ENCODE peak calls at places on chromosome 3, in six cellular contexts. Z, G, H, F, K and O are unnamed samples.

GRCh38 chr3:194139085-194139976 is 3.4 kb downstream of the HES1 start:
- DNase-seq in Z (no peak), G (no peak), H (no peak), F (peak), K (peak), O (no peak)

GRCh38 chr3:128127236-128127635 is 3.6 kb upstream of the RUVBL1 start:
- DNase-seq in Z (no peak), G (no peak), H (no peak), F (no peak), K (no peak), O (no peak)

GRCh38 chr3:189273736-189274135 is 102.0 kb downstream of the TPRG1 start:
- DNase-seq in Z (no peak), G (no peak), H (no peak), F (no peak), K (no peak), O (no peak)

GRCh38 chr3:58111513-58112184 is 99.1 kb downstream of the DNASE1L3 start:
- DNase-seq in Z (no peak), G (peak), H (no peak), F (no peak), K (peak), O (no peak)

GRCh38 chr3:27577504-27577903 is 93.3 kb upstream of the SLC4A7 start:
- DNase-seq in Z (no peak), G (no peak), H (no peak), F (no peak), K (no peak), O (no peak)

GRCh38 chr3:43231276-43232000 is 54.9 kb upstream of the SNRK start:
- DNase-seq in Z (no peak), G (no peak), H (no peak), F (no peak), K (no peak), O (no peak)

GRCh38 chr3:73719877-73720276 is 95.1 kb upstream of the PDZRN3 start:
- DNase-seq in Z (no peak), G (no peak), H (no peak), F (peak), K (no peak), O (no peak)

GRCh38 chr3:14150491-14151230 is 25.8 kb downstream of the TMEM43 start:
- DNase-seq in Z (no peak), G (no peak), H (no peak), F (no peak), K (no peak), O (no peak)

GRCh38 chr3:171804618-171805389 is 5.5 kb downstream of the PLD1 start:
- DNase-seq in Z (no peak), G (no peak), H (no peak), F (peak), K (no peak), O (no peak)

GRCh38 chr3:42502429-42503250 is at the start of gene VIPR1:
- DNase-seq in Z (peak), G (peak), H (peak), F (peak), K (peak), O (no peak)

GRCh38 chr3:13465236-13465958 is 14.7 kb upstream of the HDAC11 start:
- DNase-seq in Z (peak), G (no peak), H (no peak), F (no peak), K (no peak), O (no peak)

GRCh38 chr3:76958231-76958630 is 81.7 kb upstream of the ROBO2 start:
- DNase-seq in Z (no peak), G (no peak), H (no peak), F (no peak), K (no peak), O (no peak)

GRCh38 chr3:87509401-87509800 is 233.0 kb upstream of the POU1F1 start:
- DNase-seq in Z (no peak), G (no peak), H (no peak), F (no peak), K (no peak), O (no peak)

GRCh38 chr3:177194319-177194718 is 3.0 kb downstream of the TBL1XR1 start:
- DNase-seq in Z (no peak), G (no peak), H (no peak), F (no peak), K (no peak), O (no peak)

GRCh38 chr3:170869645-170870593 is at the start of gene RPL22L1:
- DNase-seq in Z (peak), G (peak), H (peak), F (peak), K (peak), O (peak)

GRCh38 chr3:76107935-76108570 is 322.7 kb upstream of the ZNF717 start:
- DNase-seq in Z (no peak), G (no peak), H (no peak), F (no peak), K (no peak), O (no peak)

GRCh38 chr3:47017504-47018268 is 38.2 kb downstream of the NBEAL2 start:
- DNase-seq in Z (no peak), G (no peak), H (no peak), F (no peak), K (no peak), O (no peak)

GRCh38 chr3:112308151-112308911 is 14.3 kb upstream of the SLC9C1 start:
- DNase-seq in Z (no peak), G (no peak), H (no peak), F (no peak), K (no peak), O (no peak)

GRCh38 chr3:47577583-47578118 is 1.0 kb downstream of the CSPG5 start:
- DNase-seq in Z (peak), G (no peak), H (peak), F (no peak), K (peak), O (no peak)

GRCh38 chr3:1830851-1831250 is 267.8 kb upstream of the CNTN4 start:
- DNase-seq in Z (no peak), G (no peak), H (no peak), F (no peak), K (no peak), O (no peak)

GRCh38 chr3:142595581-142595950 is 627 bp upstream of the PLS1 start:
- DNase-seq in Z (no peak), G (no peak), H (no peak), F (no peak), K (no peak), O (no peak)

GRCh38 chr3:23706116-23706515 is 99.6 kb upstream of the UBE2E1 start:
- DNase-seq in Z (no peak), G (no peak), H (no peak), F (no peak), K (no peak), O (no peak)

DNA sequence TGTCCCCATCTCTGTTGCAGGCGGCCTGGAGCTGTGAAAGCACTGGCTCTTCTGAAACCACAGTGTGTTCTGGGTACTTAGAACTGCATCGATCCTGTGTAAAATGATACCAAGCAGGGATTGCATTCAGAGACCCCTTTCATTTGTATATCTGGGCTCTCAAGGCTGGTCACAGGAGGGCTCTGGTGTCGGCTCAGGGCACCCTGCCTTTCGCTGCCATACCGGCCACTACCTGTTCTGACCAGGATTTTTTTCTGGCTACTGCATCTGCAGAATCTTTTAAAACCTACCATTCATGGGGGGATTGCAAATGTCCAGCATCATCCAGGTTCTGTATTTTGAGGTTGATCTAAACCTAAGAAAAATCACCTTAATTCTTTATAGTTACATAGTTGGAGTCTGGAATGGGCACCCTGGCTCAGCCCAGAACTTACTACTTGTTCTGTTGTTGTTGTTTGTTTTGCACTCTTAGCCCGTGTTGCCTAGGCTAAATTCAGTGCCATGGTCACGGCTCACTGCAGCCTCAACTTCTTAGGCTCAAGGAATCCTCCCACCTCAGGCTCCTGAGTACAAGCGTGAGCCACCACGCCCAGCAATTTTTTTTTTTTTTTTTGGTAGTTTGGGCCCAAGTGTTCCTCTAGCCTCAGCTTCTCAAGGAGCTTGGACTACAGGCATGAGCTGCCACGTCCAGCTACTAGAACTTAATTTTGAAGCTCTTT is 52.7 kb downstream of the TRIM71 start:
- DNase-seq in Z (no peak), G (no peak), H (no peak), F (no peak), K (no peak), O (no peak)
- H3K27ac ChIP-seq in Z (no peak), G (no peak), H (no peak), F (no peak), K (no peak), O (no peak)

DNA sequence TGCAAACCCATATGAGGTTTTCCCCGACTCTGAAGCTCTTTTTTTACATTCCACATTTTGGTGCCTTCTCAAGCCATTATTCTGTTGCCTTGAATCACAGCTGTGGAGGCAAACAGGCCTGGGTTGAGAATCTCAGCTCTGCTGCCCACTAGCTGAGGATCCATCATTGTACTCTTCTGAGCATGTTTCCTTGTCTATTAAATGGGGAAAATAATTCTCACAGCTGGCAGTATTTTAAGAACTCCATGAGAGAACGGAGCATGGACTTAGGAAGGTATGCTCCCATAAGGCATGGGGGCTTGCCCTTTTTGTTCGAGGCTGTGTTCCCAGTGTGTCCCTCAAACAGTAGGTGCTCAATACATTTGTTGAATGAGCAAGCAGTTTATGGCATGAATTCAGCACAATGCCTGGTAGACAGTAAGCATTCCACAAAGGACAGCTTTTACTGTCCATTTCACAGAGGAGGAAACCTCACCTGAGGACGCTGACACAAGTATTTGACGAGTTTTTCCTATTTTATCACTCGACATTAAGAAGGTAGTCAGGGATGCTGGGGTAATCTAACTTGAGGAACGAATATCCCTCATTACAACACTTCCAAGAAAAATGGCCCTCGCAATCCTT is 2.2 kb upstream of the PTPRG start:
- DNase-seq in Z (no peak), G (no peak), H (no peak), F (no peak), K (no peak), O (no peak)
- H3K4me3 ChIP-seq in Z (no peak), G (no peak), H (no peak), F (no peak), K (no peak), O (peak)

DNA sequence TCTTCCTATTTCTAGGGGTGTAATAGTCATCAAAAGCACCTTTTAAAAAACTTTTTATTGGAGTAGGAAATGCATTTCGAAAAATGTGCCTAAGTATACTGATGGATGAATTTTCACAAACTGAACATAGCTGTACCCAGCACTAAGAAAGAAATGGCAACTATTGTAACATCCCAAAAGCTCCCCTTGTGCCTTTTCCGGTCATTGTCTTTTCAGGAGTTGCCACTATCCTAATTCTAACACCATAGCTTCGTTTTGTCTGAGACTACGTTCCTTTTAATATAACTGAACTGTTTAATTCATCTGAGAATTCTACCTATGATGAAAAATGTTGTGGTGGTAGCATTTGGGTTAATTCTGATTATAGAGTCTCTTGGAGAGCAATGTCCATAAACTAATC is 1.9 kb downstream of the TIMMDC1 start:
- DNase-seq in Z (no peak), G (no peak), H (no peak), F (no peak), K (no peak), O (no peak)
- H3K27ac ChIP-seq in Z (peak), G (no peak), H (no peak), F (no peak), K (no peak), O (no peak)

DNA sequence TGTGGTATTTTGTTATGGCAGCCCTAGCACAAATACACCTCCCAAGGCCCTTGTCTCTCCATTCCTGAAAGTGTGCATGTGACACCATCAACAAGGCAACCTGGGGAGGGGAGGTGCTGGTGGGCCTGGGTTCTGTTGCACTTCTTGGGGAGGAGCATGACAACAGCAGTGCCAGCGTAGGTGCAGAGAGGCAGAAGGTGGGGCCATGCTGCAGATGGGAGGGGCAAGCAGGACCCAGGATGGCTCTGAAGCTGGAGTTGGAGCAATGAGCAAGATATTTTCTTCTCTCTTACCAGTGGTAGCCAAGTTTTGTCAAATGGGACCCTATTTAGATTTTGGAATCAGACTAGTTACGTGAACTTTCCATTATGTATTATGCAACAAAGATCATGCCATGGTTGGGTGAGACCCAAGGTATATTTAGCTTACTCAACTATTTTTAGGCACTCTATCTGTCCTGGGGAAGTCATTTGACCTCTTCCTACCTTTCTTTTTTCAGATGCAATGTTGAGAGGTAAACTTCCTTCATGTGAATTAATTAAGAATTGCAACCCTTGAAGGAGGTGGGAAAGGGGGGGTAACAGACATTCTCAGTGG is 3.4 kb downstream of the FYCO1 start:
- DNase-seq in Z (no peak), G (no peak), H (peak), F (no peak), K (no peak), O (no peak)
- H3K4me3 ChIP-seq in Z (no peak), G (peak), H (no peak), F (no peak), K (no peak), O (peak)